ENCODE peak calls at places on chromosomes 16 and 17, in four cellular contexts. A, Z, V and Y are unnamed samples.

GRCh38 chr17:78998311-78999055 is 11.1 kb downstream of the CANT1 start:
- DNase-seq in A (peak), Z (no peak), V (no peak), Y (no peak)

GRCh38 chr17:12899604-12900003 is 110.3 kb downstream of the ARHGAP44 start:
- DNase-seq in A (no peak), Z (no peak), V (no peak), Y (no peak)

GRCh38 chr17:75720656-75721462 is at the start of gene ITGB4:
- DNase-seq in A (peak), Z (no peak), V (peak), Y (no peak)

GRCh38 chr16:12675852-12676251 is 127.8 kb downstream of the CPPED1 start:
- DNase-seq in A (no peak), Z (peak), V (no peak), Y (peak)

GRCh38 chr16:71930993-71931392 is 35.7 kb downstream of the IST1 start:
- DNase-seq in A (no peak), Z (no peak), V (no peak), Y (no peak)

GRCh38 chr17:74807925-74808324 is 31.8 kb upstream of the NAT9 start:
- DNase-seq in A (no peak), Z (no peak), V (no peak), Y (no peak)

GRCh38 chr17:74432484-74433391 is 850 bp downstream of the GPRC5C start:
- DNase-seq in A (peak), Z (no peak), V (no peak), Y (no peak)

GRCh38 chr17:56230660-56231059 is 77.4 kb downstream of the ANKFN1 start:
- DNase-seq in A (no peak), Z (peak), V (no peak), Y (peak)

GRCh38 chr16:87465306-87465705 is 27.5 kb downstream of the ZCCHC14 start:
- DNase-seq in A (peak), Z (peak), V (peak), Y (peak)

GRCh38 chr17:17942846-17943245 is 29.4 kb downstream of the TOM1L2 start:
- DNase-seq in A (no peak), Z (no peak), V (no peak), Y (peak)

GRCh38 chr17:77927777-77928518 is 30.6 kb upstream of the TNRC6C start:
- DNase-seq in A (no peak), Z (no peak), V (no peak), Y (no peak)

GRCh38 chr17:81365148-81365600 is 30.1 kb upstream of the BAHCC1 start:
- DNase-seq in A (peak), Z (peak), V (peak), Y (peak)

GRCh38 chr17:27533874-27534815 is 77.9 kb downstream of the KSR1 start:
- DNase-seq in A (no peak), Z (peak), V (no peak), Y (peak)

GRCh38 chr16:48613061-48613957 is 3.3 kb upstream of the N4BP1 start:
- DNase-seq in A (no peak), Z (peak), V (no peak), Y (no peak)

GRCh38 chr17:50037321-50038107 is 18.4 kb upstream of the ITGA3 start:
- DNase-seq in A (peak), Z (peak), V (peak), Y (peak)

GRCh38 chr17:72110231-72110952 is 10.4 kb upstream of the SOX9 start:
- DNase-seq in A (no peak), Z (no peak), V (no peak), Y (peak)

GRCh38 chr17:79791354-79792123 is 5.3 kb downstream of the CBX8 start:
- DNase-seq in A (peak), Z (no peak), V (no peak), Y (no peak)

GRCh38 chr16:79607587-79607986 is 7.0 kb upstream of the MAF start:
- DNase-seq in A (no peak), Z (peak), V (no peak), Y (peak)

GRCh38 chr16:53022374-53022773 is 30.3 kb downstream of the CHD9NB start:
- DNase-seq in A (no peak), Z (peak), V (peak), Y (peak)

GRCh38 chr17:10120113-10120485 is 78.3 kb downstream of the GAS7 start:
- DNase-seq in A (no peak), Z (no peak), V (no peak), Y (no peak)

GRCh38 chr17:50661795-50662391 is 27.2 kb downstream of the ABCC3 start:
- DNase-seq in A (peak), Z (peak), V (peak), Y (peak)

GRCh38 chr16:85475233-85475632 is 137.9 kb upstream of the GSE1 start:
- DNase-seq in A (no peak), Z (peak), V (no peak), Y (no peak)

GRCh38 chr17:61731330-61731729 is 132.0 kb downstream of the BRIP1 start:
- DNase-seq in A (no peak), Z (no peak), V (no peak), Y (no peak)

GRCh38 chr17:50689956-50690886 is 17.5 kb downstream of the ANKRD40 start:
- DNase-seq in A (no peak), Z (peak), V (no peak), Y (no peak)

GRCh38 chr17:78306913-78307312 is 53.0 kb downstream of the SOCS3 start:
- DNase-seq in A (no peak), Z (no peak), V (no peak), Y (no peak)

GRCh38 chr16:55018881-55019280 is 88.2 kb downstream of the IRX5 start:
- DNase-seq in A (no peak), Z (no peak), V (no peak), Y (no peak)

GRCh38 chr16:55019419-55020131 is 88.9 kb downstream of the IRX5 start:
- DNase-seq in A (no peak), Z (no peak), V (no peak), Y (no peak)

GRCh38 chr16:55021595-55022475 is 91.2 kb downstream of the IRX5 start:
- DNase-seq in A (peak), Z (peak), V (no peak), Y (peak)
- TF ChIP-seq CTCF in A (no peak), Z (peak), V (no peak), Y (no peak)

GRCh38 chr17:8152112-8152775 is at the start of gene PER1:
- DNase-seq in A (peak), Z (peak), V (peak), Y (peak)

GRCh38 chr17:8153957-8154607 is 1.9 kb upstream of the PER1 start:
- DNase-seq in A (peak), Z (peak), V (peak), Y (peak)

GRCh38 chr17:8154608-8155152 is 2.5 kb upstream of the PER1 start:
- DNase-seq in A (no peak), Z (no peak), V (no peak), Y (peak)

GRCh38 chr17:8152981-8153549 is 861 bp upstream of the PER1 start:
- DNase-seq in A (peak), Z (no peak), V (no peak), Y (no peak)

DNA sequence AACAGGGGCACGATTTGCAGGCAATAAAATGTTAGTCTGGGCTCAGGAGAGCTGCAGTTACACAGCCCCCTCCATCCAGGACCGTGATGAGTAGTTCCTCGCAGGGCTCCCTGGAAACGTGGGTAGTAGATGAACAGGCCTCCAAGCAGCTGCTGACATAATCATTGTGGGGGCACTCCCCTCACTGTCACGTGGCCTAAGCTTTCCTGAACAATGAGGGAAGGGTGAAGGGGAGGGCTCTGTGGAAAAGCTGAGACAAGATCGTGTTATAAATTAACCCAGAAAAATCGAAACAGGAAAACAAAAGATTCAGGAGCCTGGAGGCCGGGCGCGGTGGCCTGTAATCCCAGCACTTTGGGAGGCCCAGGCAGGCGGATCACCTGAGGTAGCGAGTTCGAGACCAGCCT is 1.3 kb upstream of the PER1 start:
- DNase-seq in A (peak), Z (peak), V (peak), Y (peak)
- H3K4me3 ChIP-seq in A (no peak), Z (peak), V (no peak), Y (peak)

GRCh38 chr17:83009414-83010322 is 69.7 kb upstream of the METRNL start:
- DNase-seq in A (no peak), Z (no peak), V (no peak), Y (no peak)
- TF ChIP-seq CTCF in A (no peak), Z (no peak), V (no peak), Y (no peak)

GRCh38 chr17:48211787-48212186 is 104.2 kb downstream of the SNX11 start:
- DNase-seq in A (no peak), Z (no peak), V (no peak), Y (no peak)
- H3K4me3 ChIP-seq in A (no peak), Z (no peak), V (no peak), Y (no peak)

DNA sequence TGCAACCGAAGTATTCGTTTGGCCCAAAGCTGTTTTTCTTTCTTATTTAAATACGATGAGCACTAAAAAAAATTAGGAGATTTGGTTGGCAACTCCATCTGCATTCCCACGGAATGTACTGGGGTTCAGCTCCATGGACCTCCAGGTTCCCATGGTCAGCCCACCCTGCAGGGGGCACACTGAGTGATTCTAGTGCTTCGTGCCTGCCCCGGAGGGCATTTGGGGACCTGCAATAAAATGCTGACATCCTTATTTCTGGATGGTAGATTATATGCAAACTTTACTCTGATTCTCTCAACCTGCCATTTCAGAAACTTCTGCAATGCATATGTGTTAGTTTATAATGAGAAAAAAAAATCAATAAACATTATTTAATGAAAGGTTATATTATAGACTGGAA is 339.4 kb downstream of the XYLT1 start:
- DNase-seq in A (no peak), Z (no peak), V (no peak), Y (no peak)
- TF ChIP-seq CTCF in A (no peak), Z (no peak), V (no peak), Y (no peak)

GRCh38 chr16:88982286-88983084 is 5.5 kb upstream of the CBFA2T3 start:
- DNase-seq in A (no peak), Z (no peak), V (no peak), Y (no peak)
- H3K4me3 ChIP-seq in A (no peak), Z (no peak), V (no peak), Y (no peak)

DNA sequence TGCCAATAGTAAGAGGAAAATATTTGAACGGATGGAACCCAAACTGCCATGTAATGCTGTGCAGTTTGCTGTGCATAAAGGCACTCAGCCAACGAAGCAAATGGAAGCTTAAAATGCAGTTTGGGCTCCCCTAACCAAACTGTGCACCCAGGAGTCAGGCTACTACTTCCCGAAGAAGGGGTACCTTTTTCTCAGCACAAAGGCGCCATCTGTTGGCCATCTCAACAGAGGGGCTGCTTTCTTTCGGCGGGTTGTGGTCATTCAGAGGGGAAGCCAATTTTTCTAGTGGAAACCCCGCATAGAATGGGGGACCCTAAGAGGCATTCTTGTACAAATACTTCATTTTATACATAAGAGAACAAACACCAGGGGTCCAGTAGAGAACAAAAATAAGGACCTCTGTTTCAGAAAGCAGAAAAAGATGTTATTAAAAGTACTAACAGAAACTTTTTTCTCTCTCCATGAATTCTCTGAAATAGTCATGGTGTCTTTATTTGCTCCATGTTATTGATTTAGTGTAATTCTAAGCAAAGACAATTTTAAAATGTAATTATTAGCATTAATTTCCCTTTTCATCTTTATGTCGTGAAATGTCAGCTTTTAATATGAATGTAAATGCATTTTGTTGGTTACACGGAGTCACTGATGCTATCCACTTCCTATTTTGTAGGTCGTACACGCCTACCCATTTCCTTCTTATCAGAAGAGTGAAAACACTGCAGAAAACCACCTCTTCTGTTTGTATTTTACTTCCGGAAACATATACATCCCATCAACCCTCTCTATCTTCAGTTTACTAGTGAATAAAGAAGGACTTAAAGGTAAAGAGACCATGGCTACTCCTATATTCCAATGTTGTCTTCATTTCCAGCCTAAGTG is 453.3 kb downstream of the KCNJ2 start:
- DNase-seq in A (peak), Z (peak), V (peak), Y (peak)
- TF ChIP-seq CTCF in A (no peak), Z (peak), V (peak), Y (peak)

GRCh38 chr16:31183432-31184428 is 3.8 kb downstream of the FUS start:
- DNase-seq in A (no peak), Z (no peak), V (no peak), Y (no peak)

GRCh38 chr16:31186930-31187807 is 7.2 kb downstream of the FUS start:
- DNase-seq in A (no peak), Z (no peak), V (no peak), Y (no peak)

GRCh38 chr16:31186176-31186575 is 6.2 kb downstream of the FUS start:
- DNase-seq in A (no peak), Z (no peak), V (no peak), Y (no peak)

GRCh38 chr16:31185339-31185738 is 5.4 kb downstream of the FUS start:
- DNase-seq in A (no peak), Z (no peak), V (no peak), Y (no peak)

DNA sequence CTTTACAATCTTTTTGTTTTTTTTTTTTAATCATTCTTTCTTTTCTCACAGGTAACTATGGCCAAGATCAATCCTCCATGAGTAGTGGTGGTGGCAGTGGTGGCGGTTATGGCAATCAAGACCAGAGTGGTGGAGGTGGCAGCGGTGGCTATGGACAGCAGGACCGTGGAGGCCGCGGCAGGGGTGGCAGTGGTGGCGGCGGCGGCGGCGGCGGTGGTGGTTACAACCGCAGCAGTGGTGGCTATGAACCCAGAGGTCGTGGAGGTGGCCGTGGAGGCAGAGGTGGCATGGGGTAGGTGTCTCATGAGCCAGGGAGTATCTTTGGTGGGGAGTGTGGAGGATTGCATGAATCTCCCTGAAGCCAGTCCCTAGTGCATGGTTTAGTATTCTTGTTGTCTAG is 4.9 kb downstream of the FUS start:
- DNase-seq in A (no peak), Z (no peak), V (no peak), Y (no peak)
- H3K4me3 ChIP-seq in A (no peak), Z (no peak), V (no peak), Y (no peak)

GRCh38 chr16:2022723-2023097 is 3.1 kb downstream of the NPW start:
- DNase-seq in A (no peak), Z (peak), V (no peak), Y (peak)

GRCh38 chr16:2019919-2020831 is 590 bp downstream of the NPW start:
- DNase-seq in A (peak), Z (no peak), V (no peak), Y (no peak)

GRCh38 chr16:2015947-2016208 is 3.7 kb upstream of the NPW start:
- DNase-seq in A (no peak), Z (no peak), V (no peak), Y (no peak)

GRCh38 chr16:2016407-2016922 is 3.1 kb upstream of the NPW start:
- DNase-seq in A (peak), Z (no peak), V (no peak), Y (no peak)

DNA sequence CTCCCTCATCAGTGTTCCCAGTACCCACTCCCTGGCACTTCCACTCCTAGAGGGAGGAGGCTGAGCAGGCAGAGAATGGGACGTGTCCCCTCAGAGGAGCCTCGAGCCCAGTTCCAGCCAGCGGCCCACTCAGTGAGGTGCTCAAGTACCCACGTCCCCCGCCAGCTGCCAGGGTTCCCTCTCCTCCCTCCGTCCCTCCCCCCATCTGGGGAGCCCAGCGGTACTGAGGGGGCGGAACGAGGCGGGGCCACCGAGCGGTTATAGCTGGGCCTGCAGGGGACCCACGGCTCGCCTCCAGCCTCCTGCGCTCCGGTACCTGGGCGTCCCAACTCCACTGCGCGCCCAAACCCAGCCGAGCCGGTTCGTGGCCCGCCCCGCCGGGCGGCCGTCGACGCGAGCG is at the start of gene NPW:
- DNase-seq in A (peak), Z (no peak), V (no peak), Y (no peak)
- TF ChIP-seq CTCF in A (no peak), Z (no peak), V (no peak), Y (no peak)

GRCh38 chr17:63960430-63960829 is 12.3 kb downstream of the SCN4A start:
- DNase-seq in A (no peak), Z (no peak), V (no peak), Y (no peak)
- H3K4me3 ChIP-seq in A (no peak), Z (no peak), V (no peak), Y (no peak)